ENCODE peak calls at places on chromosome 20, in four cellular contexts. L is pancreas, D is vagina, Q is IMR-90. E is an unnamed sample.

GRCh38 chr20:17835941-17836861 is 132.4 kb downstream of the SNX5 start:
- DNase-seq in L (no peak), D (peak), Q (peak), E (peak)

GRCh38 chr20:56506103-56506502 is 18.4 kb upstream of the FAM209A start:
- DNase-seq in L (no peak), D (no peak), Q (no peak), E (no peak)

GRCh38 chr20:35295674-35296073 is 3.4 kb upstream of the FAM83C start:
- DNase-seq in L (no peak), D (no peak), Q (no peak), E (no peak)

GRCh38 chr20:31708839-31709534 is 13.7 kb downstream of the BCL2L1 start:
- DNase-seq in L (no peak), D (no peak), Q (no peak), E (no peak)

GRCh38 chr20:31418307-31418706 is 12.3 kb upstream of the DEFB121 start:
- DNase-seq in L (no peak), D (no peak), Q (no peak), E (no peak)

GRCh38 chr20:33789109-33789857 is 21.9 kb upstream of the CHMP4B start:
- DNase-seq in L (peak), D (no peak), Q (peak), E (no peak)

GRCh38 chr20:44247131-44247571 is at the start of gene GDAP1L1:
- DNase-seq in L (no peak), D (no peak), Q (no peak), E (peak)

GRCh38 chr20:17612287-17612974 is 42.6 kb downstream of the DSTN start:
- DNase-seq in L (peak), D (peak), Q (peak), E (no peak)

GRCh38 chr20:51220293-51220706 is 197.4 kb upstream of the KCNG1 start:
- DNase-seq in L (peak), D (no peak), Q (no peak), E (no peak)

GRCh38 chr20:46367967-46368901 is 38.2 kb downstream of the ELMO2 start:
- DNase-seq in L (no peak), D (no peak), Q (no peak), E (no peak)

GRCh38 chr20:63114006-63114692 is 101.8 kb downstream of the YTHDF1 start:
- DNase-seq in L (peak), D (no peak), Q (no peak), E (no peak)

GRCh38 chr20:61778485-61778863 is 287.2 kb downstream of the TAF4 start:
- DNase-seq in L (no peak), D (no peak), Q (no peak), E (no peak)

GRCh38 chr20:48349673-48350072 is 478.1 kb downstream of the PREX1 start:
- DNase-seq in L (no peak), D (no peak), Q (no peak), E (no peak)

GRCh38 chr20:6940052-6940451 is 172.6 kb downstream of the BMP2 start:
- DNase-seq in L (no peak), D (no peak), Q (no peak), E (no peak)

GRCh38 chr20:5535211-5535756 is 214.9 kb upstream of the SHLD1 start:
- DNase-seq in L (no peak), D (no peak), Q (peak), E (no peak)

GRCh38 chr20:23668477-23668951 is 20.3 kb downstream of the CST4 start:
- DNase-seq in L (peak), D (peak), Q (peak), E (peak)

GRCh38 chr20:41078329-41078728 is 49.7 kb downstream of the TOP1 start:
- DNase-seq in L (no peak), D (no peak), Q (peak), E (no peak)

GRCh38 chr20:47669927-47670890 is 115.1 kb downstream of the SULF2 start:
- DNase-seq in L (no peak), D (no peak), Q (no peak), E (no peak)

GRCh38 chr20:34921436-34921835 is 34.2 kb downstream of the GSS start:
- DNase-seq in L (no peak), D (no peak), Q (no peak), E (no peak)

GRCh38 chr20:37586078-37586477 is 58.4 kb upstream of the BLCAP start:
- DNase-seq in L (no peak), D (no peak), Q (no peak), E (no peak)

GRCh38 chr20:31877684-31878083 is 7.2 kb downstream of the TTLL9 start:
- DNase-seq in L (no peak), D (no peak), Q (no peak), E (no peak)

GRCh38 chr20:46552460-46553420 is 2.3 kb upstream of the OCSTAMP start:
- DNase-seq in L (no peak), D (no peak), Q (no peak), E (no peak)

GRCh38 chr20:38779247-38780097 is 26.0 kb upstream of the PPP1R16B start:
- DNase-seq in L (no peak), D (no peak), Q (no peak), E (no peak)

GRCh38 chr20:57619053-57619831 is 984 bp downstream of the ZBP1 start:
- DNase-seq in L (no peak), D (peak), Q (no peak), E (no peak)

GRCh38 chr20:63552481-63553249 is 1.3 kb upstream of the FNDC11 start:
- DNase-seq in L (no peak), D (no peak), Q (no peak), E (no peak)

GRCh38 chr20:40628877-40629276 is 60.2 kb downstream of the MAFB start:
- DNase-seq in L (no peak), D (peak), Q (no peak), E (no peak)

GRCh38 chr20:63060057-63060991 is 53.6 kb upstream of the BHLHE23 start:
- DNase-seq in L (no peak), D (no peak), Q (peak), E (no peak)

GRCh38 chr20:50913976-50914375 is 17.3 kb downstream of the ADNP start:
- DNase-seq in L (no peak), D (no peak), Q (peak), E (no peak)

GRCh38 chr20:13844296-13844695 is 59.5 kb downstream of the NDUFAF5 start:
- DNase-seq in L (no peak), D (no peak), Q (no peak), E (no peak)

GRCh38 chr20:56463428-56463827 is 5.0 kb upstream of the RTF2 start:
- DNase-seq in L (no peak), D (no peak), Q (no peak), E (no peak)

GRCh38 chr20:51446656-51447055 is 95.9 kb downstream of the NFATC2 start:
- DNase-seq in L (no peak), D (no peak), Q (peak), E (peak)

GRCh38 chr20:10637563-10637962 is 36.2 kb downstream of the JAG1 start:
- DNase-seq in L (no peak), D (no peak), Q (no peak), E (no peak)

GRCh38 chr20:21100590-21101452 is 5.3 kb downstream of the LINC00237 start:
- DNase-seq in L (no peak), D (no peak), Q (peak), E (no peak)

GRCh38 chr20:1298166-1298565 is 30.8 kb downstream of the SDCBP2 start:
- DNase-seq in L (no peak), D (no peak), Q (no peak), E (no peak)

GRCh38 chr20:1301031-1301529 is 27.9 kb downstream of the SDCBP2 start:
- DNase-seq in L (no peak), D (no peak), Q (peak), E (no peak)

GRCh38 chr20:1298888-1299511 is 29.9 kb downstream of the SDCBP2 start:
- DNase-seq in L (no peak), D (no peak), Q (no peak), E (no peak)

GRCh38 chr20:1300083-1300840 is 28.7 kb downstream of the SDCBP2 start:
- DNase-seq in L (no peak), D (no peak), Q (no peak), E (no peak)

GRCh38 chr20:1299522-1299921 is 29.4 kb downstream of the SDCBP2 start:
- DNase-seq in L (no peak), D (no peak), Q (no peak), E (no peak)
- TF ChIP-seq CTCF in L (no peak), D (no peak), Q (no peak), E (no peak)

GRCh38 chr20:49907405-49908257 is 7.7 kb downstream of the SPATA2 start:
- DNase-seq in L (no peak), D (no peak), Q (no peak), E (no peak)

GRCh38 chr20:49906615-49907154 is 8.6 kb downstream of the SPATA2 start:
- DNase-seq in L (no peak), D (no peak), Q (no peak), E (no peak)

GRCh38 chr20:49910340-49910706 is 5.0 kb downstream of the SPATA2 start:
- DNase-seq in L (no peak), D (no peak), Q (no peak), E (no peak)

GRCh38 chr20:49908258-49908565 is 7.1 kb downstream of the SPATA2 start:
- DNase-seq in L (no peak), D (no peak), Q (no peak), E (no peak)

DNA sequence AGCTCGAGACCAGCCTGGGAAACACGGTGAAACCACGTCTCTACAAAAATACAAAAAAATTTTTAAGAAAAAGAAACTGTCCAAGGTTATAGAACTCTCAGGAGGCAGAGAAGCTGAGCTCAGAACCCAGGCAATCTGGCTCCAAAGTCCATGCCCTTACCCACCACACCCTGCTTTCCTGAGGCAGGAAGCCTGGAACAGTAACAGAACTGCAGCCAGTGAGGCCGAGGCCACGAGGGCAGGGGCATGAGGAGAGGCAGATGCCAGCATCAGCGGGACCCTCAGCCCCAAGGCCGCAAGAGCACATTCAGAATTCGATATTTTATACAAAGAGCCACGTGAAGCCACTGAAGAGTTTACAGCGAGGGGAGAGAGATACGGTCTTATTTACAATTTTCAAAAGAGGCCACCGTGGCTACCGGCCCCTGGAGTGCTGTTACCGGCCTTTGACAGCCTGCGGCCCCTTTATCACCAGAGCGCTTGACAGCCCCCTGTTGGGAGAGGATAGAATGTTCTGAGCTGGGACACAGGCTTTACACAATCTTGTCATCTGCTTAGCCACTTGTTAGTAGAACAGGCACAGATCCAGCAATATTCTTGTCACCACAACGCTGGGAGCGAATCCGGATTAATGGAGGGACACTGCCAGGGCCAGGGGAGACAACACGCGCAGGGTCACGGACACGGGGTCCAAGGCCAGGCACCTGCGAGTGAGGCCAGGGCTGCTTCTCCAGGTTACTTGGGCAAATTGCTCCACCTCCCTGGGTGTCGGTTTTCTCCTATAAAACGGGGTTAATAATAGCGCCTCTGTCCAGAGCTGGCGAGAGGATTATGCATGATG is 5.6 kb downstream of the SPATA2 start:
- DNase-seq in L (no peak), D (no peak), Q (no peak), E (no peak)
- TF ChIP-seq CTCF in L (no peak), D (no peak), Q (no peak), E (no peak)

GRCh38 chr20:52959125-52959524 is 13.0 kb upstream of the TSHZ2 start:
- DNase-seq in L (no peak), D (no peak), Q (no peak), E (no peak)
- TF ChIP-seq CTCF in L (no peak), D (no peak), Q (no peak), E (no peak)

GRCh38 chr20:7959484-7959883 is 19.2 kb upstream of the HAO1 start:
- DNase-seq in L (no peak), D (no peak), Q (no peak), E (no peak)
- TF ChIP-seq CTCF in L (no peak), D (no peak), Q (no peak), E (no peak)

GRCh38 chr20:2707353-2708072 is 14.9 kb downstream of the EBF4 start:
- DNase-seq in L (no peak), D (no peak), Q (no peak), E (no peak)

GRCh38 chr20:2709205-2709981 is 16.8 kb downstream of the EBF4 start:
- DNase-seq in L (no peak), D (no peak), Q (no peak), E (no peak)

GRCh38 chr20:2708665-2709064 is 16.1 kb downstream of the EBF4 start:
- DNase-seq in L (no peak), D (no peak), Q (no peak), E (no peak)

GRCh38 chr20:2708073-2708415 is 15.5 kb downstream of the EBF4 start:
- DNase-seq in L (no peak), D (no peak), Q (no peak), E (no peak)

DNA sequence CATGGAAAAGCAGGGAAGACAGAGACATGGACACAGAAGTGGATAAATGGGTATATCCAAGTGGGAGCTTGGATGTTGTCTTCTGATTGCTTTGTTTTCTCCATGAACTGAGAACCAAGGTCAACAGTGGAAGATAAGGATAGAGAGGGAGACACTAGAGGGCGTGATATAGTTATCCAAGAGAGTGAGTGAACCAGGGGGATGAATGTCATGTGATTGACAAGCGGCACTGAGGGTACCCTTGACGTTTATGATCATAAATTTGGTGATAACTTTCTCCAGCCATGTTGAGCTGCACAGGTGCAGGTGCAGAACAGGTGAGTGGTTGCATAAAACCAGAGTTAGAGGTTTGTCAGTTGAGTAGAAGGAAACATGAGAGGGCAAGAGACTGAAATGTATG is 20.7 kb downstream of the EBF4 start:
- DNase-seq in L (no peak), D (no peak), Q (no peak), E (no peak)
- TF ChIP-seq CTCF in L (no peak), D (no peak), Q (no peak), E (no peak)

DNA sequence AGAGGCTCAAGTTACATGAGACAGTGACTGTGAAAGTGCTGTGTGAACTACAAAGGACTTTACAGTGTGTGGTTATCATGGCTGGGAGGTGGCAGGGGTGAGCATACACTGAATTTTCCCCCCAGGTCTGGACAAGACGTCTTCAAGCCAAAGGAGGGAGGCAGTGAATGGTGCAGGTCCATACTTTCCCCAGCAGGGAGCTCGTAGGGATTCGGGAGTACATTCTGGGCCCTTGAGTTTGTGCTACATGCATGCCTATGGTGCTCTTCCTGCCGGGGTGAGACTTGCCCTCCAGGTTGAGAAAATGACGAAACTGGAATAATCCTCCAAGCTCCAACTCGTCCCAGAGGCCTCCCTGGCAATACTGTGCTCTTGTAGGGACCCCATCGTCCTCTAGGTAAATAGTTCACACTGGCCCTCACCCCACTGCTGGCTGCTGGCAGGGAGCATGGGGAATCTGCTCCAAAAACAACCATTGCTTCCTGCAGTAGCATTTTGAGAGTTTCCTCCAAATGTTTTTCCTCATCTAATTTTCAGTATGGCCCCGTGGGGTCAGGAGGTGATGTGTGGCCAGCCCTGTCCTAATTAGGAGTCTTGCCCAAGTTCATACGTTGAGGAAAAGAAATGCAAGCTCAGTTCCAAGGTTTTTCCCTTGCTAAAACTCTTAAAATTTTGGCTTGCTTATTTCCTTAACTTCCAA is 57.6 kb downstream of the ZNF831 start:
- DNase-seq in L (no peak), D (no peak), Q (no peak), E (no peak)
- TF ChIP-seq CTCF in L (no peak), D (no peak), Q (no peak), E (no peak)

E was measured in ovary.